ENCODE peak calls at places on chromosomes 6 and 20, in eight cellular contexts. Z, F, N, A, Y, H, D and X are unnamed samples.

GRCh38 chr6:22658934-22659333 is 89.6 kb downstream of the HDGFL1 start:
- DNase-seq in Z (no peak), F (no peak), N (no peak), A (no peak), Y (no peak), H (no peak), D (no peak), X (no peak)

GRCh38 chr6:158850807-158851115 is 31.6 kb upstream of the EZR start:
- DNase-seq in Z (no peak), F (no peak), N (no peak), A (no peak), Y (no peak), H (no peak), D (no peak), X (no peak)

GRCh38 chr6:170139531-170139930 is 151.3 kb downstream of the DLL1 start:
- DNase-seq in Z (peak), F (no peak), N (peak), A (no peak), Y (no peak), H (no peak), D (no peak), X (no peak)

GRCh38 chr6:28943557-28944411 is 20.0 kb upstream of the TRIM27 start:
- DNase-seq in Z (peak), F (peak), N (peak), A (peak), Y (no peak), H (no peak), D (peak), X (peak)

GRCh38 chr6:19472850-19473249 is 364.3 kb upstream of the ID4 start:
- DNase-seq in Z (no peak), F (no peak), N (no peak), A (no peak), Y (no peak), H (no peak), D (no peak), X (no peak)

GRCh38 chr6:166798652-166799051 is 157.7 kb downstream of the RNASET2 start:
- DNase-seq in Z (no peak), F (no peak), N (no peak), A (no peak), Y (no peak), H (no peak), D (no peak), X (no peak)

GRCh38 chr6:36780517-36781210 is 58.6 kb downstream of the CPNE5 start:
- DNase-seq in Z (no peak), F (no peak), N (no peak), A (no peak), Y (no peak), H (no peak), D (peak), X (no peak)

GRCh38 chr6:13076575-13076974 is 251.8 kb downstream of the TBC1D7 start:
- DNase-seq in Z (no peak), F (no peak), N (no peak), A (no peak), Y (no peak), H (no peak), D (no peak), X (no peak)

GRCh38 chr6:101830501-101831031 is 437.1 kb downstream of the GRIK2 start:
- DNase-seq in Z (no peak), F (no peak), N (no peak), A (no peak), Y (no peak), H (no peak), D (peak), X (no peak)

GRCh38 chr6:47307362-47308222 is 2.1 kb downstream of the TNFRSF21 start:
- DNase-seq in Z (no peak), F (no peak), N (no peak), A (no peak), Y (no peak), H (no peak), D (no peak), X (no peak)

GRCh38 chr6:47310131-47310480 is 401 bp upstream of the TNFRSF21 start:
- DNase-seq in Z (no peak), F (no peak), N (no peak), A (no peak), Y (no peak), H (no peak), D (no peak), X (no peak)

GRCh38 chr6:47308223-47308567 is 1.5 kb downstream of the TNFRSF21 start:
- DNase-seq in Z (no peak), F (no peak), N (no peak), A (no peak), Y (no peak), H (no peak), D (no peak), X (no peak)

GRCh38 chr6:47309326-47310130 is at the start of gene TNFRSF21:
- DNase-seq in Z (peak), F (peak), N (peak), A (peak), Y (peak), H (peak), D (peak), X (peak)

GRCh38 chr6:47308674-47309325 is 905 bp downstream of the TNFRSF21 start:
- DNase-seq in Z (peak), F (no peak), N (peak), A (peak), Y (no peak), H (peak), D (peak), X (peak)
- TF ChIP-seq CTCF in Z (no peak), F (no peak), N (no peak), A (no peak), Y (no peak), H (no peak), D (no peak), X (no peak)

DNA sequence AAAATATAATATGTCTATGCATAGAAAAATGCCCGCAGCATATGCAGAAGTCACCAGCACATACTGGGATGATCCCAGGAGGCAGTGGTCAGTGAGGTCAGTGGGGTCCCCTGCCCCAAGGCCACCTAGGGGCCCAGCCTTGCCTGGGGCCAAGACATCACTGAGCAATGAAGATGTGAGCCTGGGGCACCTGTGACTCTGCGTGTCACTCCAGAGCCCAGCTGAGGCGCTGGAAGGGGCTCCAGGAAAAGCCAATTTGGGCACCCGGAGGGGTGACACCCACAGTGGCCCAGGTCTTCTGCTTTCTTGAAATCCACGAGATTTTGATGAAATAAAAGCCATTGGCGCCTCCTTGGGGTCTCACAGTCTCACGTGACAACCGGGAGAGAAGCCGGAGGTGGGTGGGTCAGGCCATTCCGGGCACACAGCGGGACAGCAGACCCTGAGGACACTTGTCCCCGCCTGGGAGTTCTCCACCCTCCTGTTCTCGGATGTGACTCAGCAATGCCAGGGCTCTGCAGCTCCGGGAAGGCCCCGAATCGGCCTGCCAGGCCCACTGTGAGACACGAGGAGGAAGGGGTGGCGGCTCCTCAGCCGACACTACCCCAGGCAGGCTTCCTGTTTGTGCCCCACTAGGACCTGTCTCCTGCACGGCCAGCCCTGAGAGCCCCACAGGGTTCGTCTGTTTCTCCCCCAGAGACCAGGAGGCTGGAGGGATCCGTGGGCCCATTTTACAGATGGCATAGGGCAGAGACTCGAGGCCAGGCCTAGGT is 24.4 kb upstream of the SLCO4A1 start:
- DNase-seq in Z (no peak), F (peak), N (peak), A (peak), Y (peak), H (no peak), D (no peak), X (peak)
- H3K27ac ChIP-seq in Z (no peak), F (peak), N (peak), A (peak), Y (peak), H (no peak), D (no peak), X (peak)

DNA sequence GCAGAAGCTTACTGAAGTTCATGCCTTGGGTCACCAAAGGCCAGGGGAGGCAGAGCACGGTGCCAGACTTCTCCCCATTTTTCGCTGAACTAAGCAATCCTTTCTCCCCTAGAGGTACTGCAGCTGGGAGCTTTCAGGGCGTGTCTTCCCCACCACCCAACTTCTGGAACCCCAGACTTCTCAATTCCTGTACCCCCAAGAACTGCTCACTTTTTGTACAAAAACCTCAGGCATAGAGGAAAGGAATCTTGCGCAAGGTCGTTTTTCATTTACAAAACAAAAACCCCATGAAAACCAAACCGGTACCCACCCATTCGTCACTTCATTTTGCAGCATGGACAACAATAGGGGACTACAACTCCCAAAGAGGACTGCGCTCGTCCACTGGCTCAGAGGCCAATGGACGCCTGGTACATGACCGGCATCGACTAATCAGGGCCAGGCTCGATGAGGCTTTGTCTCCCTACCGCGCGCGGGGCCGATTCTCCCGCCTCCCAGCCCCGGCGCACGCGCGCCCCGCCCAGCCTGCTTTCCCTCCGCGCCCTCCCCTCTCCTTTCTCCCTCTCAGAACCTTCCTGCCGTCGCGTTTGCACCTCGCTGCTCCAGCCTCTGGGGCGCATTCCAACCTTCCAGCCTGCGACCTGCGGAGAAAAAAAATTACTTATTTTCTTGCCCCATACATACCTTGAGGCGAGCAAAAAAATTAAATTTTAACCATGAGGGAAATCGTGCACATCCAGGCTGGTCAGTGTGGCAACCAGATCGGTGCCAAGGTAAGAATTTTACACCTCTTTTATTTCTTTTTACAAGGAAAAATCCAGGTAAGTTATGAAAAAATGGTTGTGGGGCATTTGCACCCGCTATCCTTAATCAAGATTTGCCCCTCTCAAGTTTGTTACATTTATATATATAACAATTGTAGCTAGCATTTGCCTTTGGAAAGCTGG is at the start of gene TUBB:
- DNase-seq in Z (peak), F (peak), N (peak), A (peak), Y (peak), H (peak), D (peak), X (peak)
- TF ChIP-seq CTCF in Z (no peak), F (no peak), N (no peak), A (no peak), Y (no peak), H (peak), D (no peak), X (no peak)

GRCh38 chr20:50089140-50089786 is 23.7 kb downstream of the UBE2V1 start:
- DNase-seq in Z (no peak), F (no peak), N (no peak), A (no peak), Y (no peak), H (no peak), D (no peak), X (no peak)
- H3K27ac ChIP-seq in Z (no peak), F (no peak), N (no peak), A (no peak), Y (no peak), H (no peak), D (no peak), X (peak)

DNA sequence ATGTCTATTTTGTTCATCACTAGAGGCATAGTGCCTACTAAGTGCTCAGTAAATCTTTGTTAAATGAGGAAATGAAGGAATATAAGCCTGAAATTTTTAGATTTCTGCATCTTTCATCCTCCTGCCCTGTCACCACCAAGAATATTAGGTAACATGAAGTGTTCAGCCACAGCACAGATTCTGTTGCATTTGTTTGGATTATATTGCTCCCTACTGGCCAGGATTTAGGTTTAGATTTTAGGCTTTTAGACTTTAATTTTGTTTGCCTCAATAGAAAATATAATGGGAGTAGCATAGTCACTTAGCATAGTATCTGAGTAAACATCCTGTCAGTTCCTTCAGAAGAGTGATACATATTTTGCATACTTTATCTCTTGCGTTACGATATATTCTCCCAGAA is 14.2 kb downstream of the FARS2 start:
- DNase-seq in Z (no peak), F (no peak), N (no peak), A (no peak), Y (no peak), H (no peak), D (no peak), X (no peak)
- TF ChIP-seq CTCF in Z (no peak), F (no peak), N (no peak), A (no peak), Y (no peak), H (no peak), D (no peak), X (no peak)

DNA sequence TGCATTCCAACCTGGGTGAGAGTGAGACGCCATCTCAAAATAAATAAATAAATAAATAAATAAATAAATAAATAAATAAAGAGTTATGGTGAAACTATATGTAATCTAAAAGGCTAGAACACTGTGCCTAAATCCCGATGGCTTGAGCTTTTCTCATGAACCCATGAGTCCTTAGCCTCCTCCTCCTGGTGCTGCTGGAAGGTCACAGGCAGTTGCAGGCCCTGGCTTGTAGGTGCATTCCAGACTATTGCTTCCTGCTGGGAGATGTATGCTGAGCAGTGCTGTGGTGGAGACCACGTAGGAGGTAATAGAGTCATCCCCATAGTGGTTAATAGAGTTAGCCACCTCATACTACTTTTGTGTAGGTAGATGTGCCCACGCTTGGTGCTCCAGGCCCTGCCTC is 12.5 kb downstream of the PTK7 start:
- DNase-seq in Z (no peak), F (no peak), N (no peak), A (no peak), Y (no peak), H (peak), D (peak), X (peak)
- H3K27ac ChIP-seq in Z (no peak), F (no peak), N (peak), A (no peak), Y (no peak), H (peak), D (peak), X (peak)

DNA sequence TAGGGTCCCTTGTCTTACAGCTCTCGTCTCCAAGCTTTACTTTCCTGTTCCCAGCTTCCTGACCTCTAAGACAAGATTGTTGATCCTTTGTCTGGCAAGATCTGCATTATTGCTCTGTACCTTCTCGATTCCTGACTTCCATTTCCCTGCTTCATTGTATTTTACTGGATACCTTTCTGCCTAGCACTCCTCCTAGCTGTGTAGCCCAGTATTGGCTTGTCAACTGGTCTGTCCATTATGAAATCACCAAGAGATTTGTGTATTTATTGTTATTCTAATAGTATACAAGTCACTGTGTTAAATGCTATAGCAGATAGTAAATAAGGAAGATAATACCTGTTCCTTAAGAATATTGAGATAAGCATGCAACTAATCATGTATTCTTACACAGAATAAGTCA is 305.4 kb downstream of the CDKAL1 start:
- DNase-seq in Z (no peak), F (no peak), N (no peak), A (no peak), Y (no peak), H (no peak), D (no peak), X (no peak)
- TF ChIP-seq CTCF in Z (no peak), F (no peak), N (no peak), A (no peak), Y (no peak), H (no peak), D (peak), X (no peak)

DNA sequence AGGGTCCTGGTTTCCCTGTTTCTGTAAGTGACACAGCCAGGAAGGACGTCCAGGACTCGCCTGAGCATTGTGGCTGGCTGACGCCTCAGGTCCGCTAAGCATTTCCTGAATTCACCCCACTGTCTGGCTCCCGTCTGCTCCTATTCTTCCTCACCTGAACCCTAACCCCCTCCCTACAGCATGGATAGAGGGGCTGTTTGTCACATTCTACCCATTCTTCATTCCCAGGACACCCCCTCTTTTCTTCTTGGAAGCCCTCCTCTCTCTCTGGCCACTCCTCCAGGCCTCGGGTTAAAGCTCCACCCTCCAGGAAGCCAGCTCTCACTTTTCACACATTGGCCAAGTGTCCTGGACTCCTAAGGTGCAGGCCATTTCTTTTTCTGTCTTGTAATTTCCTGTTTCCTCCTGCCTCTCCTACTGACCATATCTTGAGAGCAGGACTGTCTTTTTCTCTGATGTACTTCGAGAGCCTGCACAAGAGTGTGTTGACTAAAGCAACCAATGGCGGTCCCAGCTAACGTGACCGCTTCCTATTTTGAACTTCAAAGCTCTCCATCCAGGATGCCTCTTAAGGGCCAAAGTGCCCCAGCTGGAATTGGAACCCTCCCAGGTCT is 24.2 kb upstream of the MYMX start:
- DNase-seq in Z (no peak), F (no peak), N (no peak), A (no peak), Y (no peak), H (no peak), D (no peak), X (no peak)
- H3K27ac ChIP-seq in Z (no peak), F (no peak), N (no peak), A (no peak), Y (no peak), H (no peak), D (no peak), X (no peak)